ENCODE peak calls at places on chromosomes 12 and 14, in seven cellular contexts. T is body of pancreas, N is Peyer's patch, V is left lung, F is heart right ventricle, Z is IMR-90, I is suprapubic skin. J is an unnamed sample.

GRCh38 chr12:12428961-12429657 is 72.2 kb downstream of the BORCS5 start:
- DNase-seq in T (no peak), N (no peak), V (no peak), F (no peak), Z (no peak), I (no peak), J (no peak)

GRCh38 chr12:54431911-54432814 is 13.1 kb upstream of the ITGA5 start:
- DNase-seq in T (peak; percentile 83), N (no peak), V (peak; percentile 50), F (peak; percentile 68), Z (peak; percentile 80), I (peak; percentile 87), J (peak; percentile 59)

GRCh38 chr12:108666326-108666995 is 32.8 kb upstream of the SELPLG start:
- DNase-seq in T (peak; percentile 41), N (no peak), V (no peak), F (peak; percentile 50), Z (peak; percentile 51), I (peak; percentile 82), J (peak; percentile 73)

GRCh38 chr12:62472472-62472871 is 5.8 kb downstream of the MON2 start:
- DNase-seq in T (no peak), N (no peak), V (no peak), F (no peak), Z (no peak), I (no peak), J (no peak)

GRCh38 chr14:103819503-103820307 is 27.7 kb downstream of the PPP1R13B start:
- DNase-seq in T (peak; percentile 45), N (no peak), V (peak; percentile 55), F (peak; percentile 36), Z (no peak), I (peak; percentile 66), J (peak; percentile 42)

GRCh38 chr12:1662761-1663439 is 28.0 kb upstream of the ADIPOR2 start:
- DNase-seq in T (peak; percentile 81), N (peak; percentile 27), V (peak; percentile 53), F (peak; percentile 40), Z (no peak), I (peak; percentile 71), J (peak; percentile 51)

GRCh38 chr12:1369942-1370620 is 224.3 kb downstream of the FBXL14 start:
- DNase-seq in T (no peak), N (no peak), V (no peak), F (no peak), Z (no peak), I (no peak), J (no peak)

GRCh38 chr12:80659512-80660094 is 47.8 kb upstream of the MYF6 start:
- DNase-seq in T (no peak), N (no peak), V (no peak), F (no peak), Z (peak; percentile 20), I (no peak), J (no peak)

GRCh38 chr12:100799770-100800169 is 5.2 kb downstream of the ANO4 start:
- DNase-seq in T (no peak), N (no peak), V (no peak), F (no peak), Z (peak; percentile 75), I (no peak), J (no peak)

GRCh38 chr12:124422142-124422569 is 127.3 kb downstream of the RFLNA start:
- DNase-seq in T (peak; percentile 81), N (no peak), V (peak; percentile 67), F (peak; percentile 49), Z (no peak), I (no peak), J (no peak)

GRCh38 chr14:59631237-59631636 is 54.6 kb upstream of the CCDC175 start:
- DNase-seq in T (no peak), N (no peak), V (no peak), F (no peak), Z (no peak), I (no peak), J (no peak)

DNA sequence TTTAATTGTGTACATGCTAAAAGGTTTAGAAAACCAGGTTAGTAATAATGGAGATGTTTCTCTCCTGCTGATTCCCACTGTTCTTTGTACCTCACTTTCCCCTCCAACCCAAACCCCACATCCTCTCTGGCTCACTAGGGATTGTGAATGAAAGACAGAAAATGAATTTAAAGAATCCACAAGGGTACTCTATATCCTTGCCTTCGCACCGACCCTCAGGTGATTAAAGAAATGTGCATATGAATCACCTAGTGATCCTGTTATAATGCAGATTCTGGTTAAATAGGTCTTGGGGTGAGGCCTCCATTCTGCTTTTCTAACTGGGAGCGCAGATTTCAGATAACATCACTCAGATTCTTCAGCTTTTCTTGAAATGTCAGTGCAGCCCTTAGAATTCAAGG is 84.3 kb upstream of the OTX2 start:
- DNase-seq in T (no peak), N (no peak), V (no peak), F (no peak), Z (no peak), I (no peak), J (no peak)
- H3K4me1 ChIP-seq in T (no peaks in the 10 kb centered on the region), N (no peaks in the 10 kb centered on the region), V (no peaks in the 10 kb centered on the region), F (no peaks in the 10 kb centered on the region), Z (no peaks in the 10 kb centered on the region), I (no peaks in the 10 kb centered on the region), J (peaks cover 14% of the 10 kb centered on the region)

GRCh38 chr14:68734231-68734732 is 58.6 kb downstream of the ZFP36L1 start:
- DNase-seq in T (peak; percentile 62), N (peak; percentile 31), V (no peak), F (no peak), Z (peak; percentile 18), I (peak; percentile 57), J (no peak)

GRCh38 chr14:68738559-68738958 is 54.3 kb downstream of the ZFP36L1 start:
- DNase-seq in T (no peak), N (no peak), V (no peak), F (no peak), Z (no peak), I (peak; percentile 15), J (no peak)

GRCh38 chr14:68739701-68740100 is 53.2 kb downstream of the ZFP36L1 start:
- DNase-seq in T (no peak), N (no peak), V (no peak), F (no peak), Z (no peak), I (peak; percentile 27), J (peak; percentile 78)

GRCh38 chr14:68735836-68736235 is 57.0 kb downstream of the ZFP36L1 start:
- DNase-seq in T (no peak), N (no peak), V (no peak), F (no peak), Z (no peak), I (peak; percentile 5), J (no peak)

DNA sequence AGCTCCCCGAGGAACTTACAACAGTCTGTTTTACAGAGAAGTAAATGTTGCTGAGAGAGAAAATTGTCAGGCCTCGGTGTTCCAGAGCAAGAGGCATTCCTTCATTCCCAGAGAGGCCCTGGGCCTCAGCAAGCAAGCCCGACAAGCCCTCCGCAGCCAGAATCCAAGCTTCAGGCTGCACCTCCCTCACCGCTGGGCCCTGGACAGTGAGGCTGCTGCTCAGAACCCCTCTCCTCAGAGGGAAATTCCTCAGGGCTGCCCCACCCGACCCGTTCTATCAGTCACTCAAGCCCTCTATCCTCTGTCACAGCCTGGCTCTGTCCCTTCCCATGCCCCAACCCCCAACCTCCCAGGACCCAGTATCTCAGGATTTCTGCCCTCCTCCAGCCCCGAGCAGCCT is 56.3 kb downstream of the ZFP36L1 start:
- DNase-seq in T (no peak), N (no peak), V (no peak), F (no peak), Z (no peak), I (peak; percentile 62), J (no peak)
- H3K27ac ChIP-seq in T (no peak overlapping the region), N (peak overlapping the region; percentile 62), V (peak overlapping the region; percentile 92), F (peak overlapping the region; percentile 79), Z (peak overlapping the region; percentile 39), I (peak overlapping the region; percentile 58), J (peak overlapping the region; percentile 75)

DNA sequence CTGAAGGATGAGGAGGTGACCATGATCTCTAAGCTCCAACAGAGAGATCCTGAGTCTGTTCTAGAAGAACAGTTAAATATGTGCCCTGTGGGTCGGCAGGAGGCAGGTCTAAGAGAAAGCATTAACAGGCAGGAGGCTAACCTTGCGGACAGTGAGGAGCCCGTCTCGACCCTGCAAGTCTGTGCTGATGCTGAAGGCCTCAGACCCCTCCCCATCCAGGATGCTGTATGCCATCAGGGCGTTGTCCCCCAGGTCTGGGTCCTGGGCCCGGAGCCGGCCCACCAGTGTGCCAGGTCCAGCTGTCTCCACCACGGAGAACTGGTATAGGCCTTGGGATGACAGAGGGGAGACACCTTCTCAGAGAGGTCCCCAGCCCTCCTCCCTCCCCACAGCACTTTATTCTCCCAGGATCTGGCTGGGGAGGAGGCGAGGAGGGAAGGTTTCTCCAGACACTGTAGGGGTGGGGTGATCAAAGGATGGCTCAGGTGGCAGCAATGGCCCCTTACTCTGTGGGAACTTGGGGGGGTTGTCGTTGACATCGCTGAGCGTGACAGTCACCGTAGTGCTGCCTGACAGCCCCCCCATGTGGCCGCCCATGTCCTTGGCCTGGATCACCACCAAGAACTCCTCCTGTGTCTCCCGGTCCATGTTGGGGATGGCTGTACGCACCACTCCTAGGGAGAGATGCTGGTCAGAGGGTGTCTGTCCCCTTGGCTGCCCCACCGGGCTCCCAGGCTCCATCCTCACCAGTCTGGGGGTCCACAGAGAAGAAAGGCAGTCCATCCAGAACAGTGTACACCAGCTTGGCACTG is 3.1 kb downstream of the CDH24 start:
- DNase-seq in T (no peak), N (no peak), V (no peak), F (no peak), Z (no peak), I (no peak), J (no peak)
- TF ChIP-seq CTCF in T (no peak), N (no peak), V (no peak), F (peak; percentile 48), Z (peak; percentile 24), I (no peak), J (peak; percentile 13)

GRCh38 chr12:46174919-46175318 is 93.9 kb downstream of the SLC38A1 start:
- DNase-seq in T (no peak), N (no peak), V (no peak), F (no peak), Z (no peak), I (no peak), J (no peak)

GRCh38 chr12:46177020-46177419 is 91.8 kb downstream of the SLC38A1 start:
- DNase-seq in T (no peak), N (no peak), V (no peak), F (no peak), Z (no peak), I (no peak), J (no peak)

GRCh38 chr12:46179693-46180452 is 89.0 kb downstream of the SLC38A1 start:
- DNase-seq in T (no peak), N (peak; percentile 43), V (no peak), F (no peak), Z (no peak), I (no peak), J (no peak)

GRCh38 chr12:46181465-46181864 is 87.4 kb downstream of the SLC38A1 start:
- DNase-seq in T (no peak), N (no peak), V (no peak), F (no peak), Z (no peak), I (no peak), J (no peak)

DNA sequence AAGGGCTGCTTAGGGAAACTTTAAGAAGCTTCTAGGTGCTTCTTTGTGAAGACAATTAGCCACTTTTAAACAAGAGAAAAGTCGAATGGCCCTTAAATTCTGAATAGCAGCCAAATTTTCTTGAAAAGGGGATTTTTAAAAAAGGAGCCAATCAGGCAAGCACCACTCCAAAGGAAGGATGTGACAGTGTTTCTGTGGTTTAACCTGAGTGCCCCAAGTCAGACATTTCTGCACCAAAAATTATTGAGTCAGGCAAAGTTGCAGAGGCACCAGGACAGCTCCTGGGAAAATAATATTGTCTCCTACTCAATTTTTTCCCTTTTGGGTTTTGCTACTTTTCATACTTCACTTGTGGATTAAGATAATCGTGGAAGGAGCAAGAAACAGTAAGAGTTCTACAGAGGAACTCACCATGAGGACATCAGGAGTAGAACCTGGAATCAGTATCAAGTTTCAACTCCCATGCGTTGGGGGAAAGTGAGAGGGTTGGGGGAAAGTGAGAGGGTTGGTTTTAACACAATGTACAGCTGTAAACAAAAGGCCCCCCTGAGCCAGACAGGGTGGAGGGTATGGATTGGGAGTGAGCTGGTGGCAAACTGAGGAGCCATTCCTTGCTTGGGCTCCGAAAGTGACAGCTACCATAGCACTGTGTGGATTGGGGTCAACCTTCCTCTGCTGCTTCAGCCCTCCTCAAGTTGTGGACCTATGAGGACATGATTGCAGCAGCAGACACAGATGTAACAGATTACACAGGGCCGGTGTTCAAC is 90.8 kb downstream of the SLC38A1 start:
- DNase-seq in T (no peak), N (no peak), V (no peak), F (no peak), Z (no peak), I (no peak), J (no peak)
- H3K4me1 ChIP-seq in T (no peaks in the 10 kb centered on the region), N (no peaks in the 10 kb centered on the region), V (no peaks in the 10 kb centered on the region), F (no peaks in the 10 kb centered on the region), Z (no peaks in the 10 kb centered on the region), I (no peaks in the 10 kb centered on the region), J (no peaks in the 10 kb centered on the region)

J was measured in cardiac muscle cell.